ENCODE peak calls at places on chromosomes 7 and 10, in six cellular contexts. Q is stomach, Z is esophagus squamous epithelium, F is gastrocnemius medialis, K is heart right ventricle, Y is A549. E is an unnamed sample.

GRCh38 chr10:22580711-22581110 is 133.7 kb downstream of the PIP4K2A start:
- DNase-seq in Q (no peak), Z (no peak), F (no peak), K (no peak), Y (no peak), E (no peak)

GRCh38 chr10:12946372-12946771 is 55.1 kb downstream of the CCDC3 start:
- DNase-seq in Q (no peak), Z (no peak), F (no peak), K (no peak), Y (no peak), E (no peak)

GRCh38 chr7:120743128-120743527 is 114.8 kb downstream of the TSPAN12 start:
- DNase-seq in Q (no peak), Z (no peak), F (no peak), K (no peak), Y (no peak), E (no peak)

GRCh38 chr10:119252051-119252465 is 44.7 kb downstream of the GRK5 start:
- DNase-seq in Q (no peak), Z (no peak), F (no peak), K (no peak), Y (no peak), E (no peak)

GRCh38 chr7:96045919-96046318 is 273.6 kb downstream of the DYNC1I1 start:
- DNase-seq in Q (peak; percentile 52), Z (no peak), F (no peak), K (no peak), Y (no peak), E (no peak)

GRCh38 chr7:116577320-116577871 is 52.6 kb downstream of the CAV1 start:
- DNase-seq in Q (no peak), Z (no peak), F (no peak), K (no peak), Y (no peak), E (no peak)

GRCh38 chr10:101080933-101081546 is 19.3 kb downstream of the KAZALD1 start:
- DNase-seq in Q (no peak), Z (no peak), F (no peak), K (no peak), Y (no peak), E (no peak)

GRCh38 chr10:35639651-35640311 is 2.3 kb downstream of the FZD8 start:
- DNase-seq in Q (peak; percentile 33), Z (no peak), F (no peak), K (peak; percentile 19), Y (no peak), E (no peak)

GRCh38 chr7:601573-602340 is 82.1 kb upstream of the PDGFA start:
- DNase-seq in Q (peak; percentile 49), Z (no peak), F (no peak), K (peak; percentile 66), Y (no peak), E (peak; percentile 41)

GRCh38 chr7:44791278-44792219 is 4.9 kb upstream of the PPIA start:
- DNase-seq in Q (no peak), Z (no peak), F (no peak), K (no peak), Y (no peak), E (no peak)

GRCh38 chr7:68911754-68912153 is 686.5 kb upstream of the AUTS2 start:
- DNase-seq in Q (no peak), Z (no peak), F (no peak), K (no peak), Y (no peak), E (no peak)

GRCh38 chr10:122557516-122557915 is 3.0 kb upstream of the DMBT1 start:
- DNase-seq in Q (no peak), Z (no peak), F (no peak), K (no peak), Y (peak; percentile 27), E (no peak)

GRCh38 chr7:13908667-13909382 is 80.6 kb downstream of the ETV1 start:
- DNase-seq in Q (no peak), Z (no peak), F (no peak), K (no peak), Y (no peak), E (no peak)

GRCh38 chr10:98225000-98225399 is 43.0 kb downstream of the LOXL4 start:
- DNase-seq in Q (no peak), Z (no peak), F (no peak), K (no peak), Y (no peak), E (no peak)

GRCh38 chr10:124220971-124221355 is 127.6 kb upstream of the CHST15 start:
- DNase-seq in Q (no peak), Z (no peak), F (no peak), K (no peak), Y (no peak), E (no peak)

GRCh38 chr7:131400833-131401593 is 73.3 kb downstream of the MKLN1 start:
- DNase-seq in Q (no peak), Z (no peak), F (no peak), K (no peak), Y (no peak), E (no peak)

GRCh38 chr10:631266-631665 is 58.2 kb downstream of the DIP2C start:
- DNase-seq in Q (no peak), Z (no peak), F (no peak), K (no peak), Y (no peak), E (no peak)

GRCh38 chr10:126088144-126088543 is 191.8 kb downstream of the FANK1 start:
- DNase-seq in Q (no peak), Z (no peak), F (no peak), K (no peak), Y (no peak), E (no peak)

GRCh38 chr10:69146756-69147155 is 22.8 kb downstream of the VPS26A start:
- DNase-seq in Q (no peak), Z (no peak), F (no peak), K (no peak), Y (no peak), E (peak; percentile 4)

GRCh38 chr7:127943541-127944521 is 87.4 kb downstream of the LRRC4 start:
- DNase-seq in Q (no peak), Z (no peak), F (no peak), K (peak; percentile 35), Y (no peak), E (no peak)

GRCh38 chr7:91397612-91398011 is 133.4 kb downstream of the FZD1 start:
- DNase-seq in Q (no peak), Z (no peak), F (no peak), K (no peak), Y (no peak), E (no peak)

GRCh38 chr10:127832456-127832855 is 60.3 kb downstream of the CLRN3 start:
- DNase-seq in Q (no peak), Z (no peak), F (no peak), K (no peak), Y (no peak), E (no peak)

GRCh38 chr10:44974082-44974627 is 4.5 kb downstream of the DEPP1 start:
- DNase-seq in Q (no peak), Z (no peak), F (no peak), K (no peak), Y (no peak), E (no peak)

GRCh38 chr7:102395620-102395957 is 574 bp upstream of the PRKRIP1 start:
- DNase-seq in Q (no peak), Z (no peak), F (no peak), K (no peak), Y (no peak), E (no peak)

GRCh38 chr10:93071674-93072224 is 1.9 kb upstream of the CYP26A1 start:
- DNase-seq in Q (no peak), Z (no peak), F (no peak), K (no peak), Y (no peak), E (no peak)

DNA sequence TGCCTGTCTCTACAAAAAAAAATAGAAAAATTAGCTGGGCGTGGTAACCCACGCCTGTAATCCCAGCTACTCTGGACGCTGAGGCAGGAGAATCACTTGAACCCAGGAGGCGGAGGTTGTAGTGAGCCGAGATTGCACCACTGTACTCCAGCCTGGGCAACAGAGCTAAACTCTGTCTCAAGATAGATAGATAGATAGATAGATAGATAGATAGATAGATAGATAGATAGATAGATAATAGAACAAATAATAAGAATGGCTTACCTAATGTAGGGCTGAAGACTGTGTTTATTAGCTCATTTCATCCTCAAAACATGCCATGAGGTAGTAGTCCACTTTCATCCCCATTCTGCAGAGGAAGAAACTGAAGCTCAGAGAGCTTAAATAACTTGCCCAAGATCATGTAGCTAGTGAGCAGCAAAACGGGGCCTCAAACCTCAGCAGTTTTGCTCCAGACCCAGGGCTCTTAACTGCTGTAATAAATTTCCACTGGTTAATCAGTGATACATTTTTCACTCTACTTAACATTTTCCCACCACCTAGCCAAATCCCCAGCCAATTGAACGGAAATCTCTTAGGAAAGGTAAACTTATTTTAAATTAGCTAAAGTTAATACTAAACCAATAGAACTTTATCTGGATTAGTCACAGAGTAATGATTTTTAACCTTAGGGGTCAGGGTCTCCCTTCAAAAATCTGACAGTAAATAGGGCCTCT is 87.7 kb upstream of the KMT2E start:
- DNase-seq in Q (no peak), Z (no peak), F (no peak), K (no peak), Y (no peak), E (no peak)
- H3K27ac ChIP-seq in Q (peak overlapping the region; percentile 66), Z (no peak overlapping the region), F (no peak overlapping the region), K (no peak overlapping the region), Y (no peak overlapping the region), E (no peak overlapping the region)

DNA sequence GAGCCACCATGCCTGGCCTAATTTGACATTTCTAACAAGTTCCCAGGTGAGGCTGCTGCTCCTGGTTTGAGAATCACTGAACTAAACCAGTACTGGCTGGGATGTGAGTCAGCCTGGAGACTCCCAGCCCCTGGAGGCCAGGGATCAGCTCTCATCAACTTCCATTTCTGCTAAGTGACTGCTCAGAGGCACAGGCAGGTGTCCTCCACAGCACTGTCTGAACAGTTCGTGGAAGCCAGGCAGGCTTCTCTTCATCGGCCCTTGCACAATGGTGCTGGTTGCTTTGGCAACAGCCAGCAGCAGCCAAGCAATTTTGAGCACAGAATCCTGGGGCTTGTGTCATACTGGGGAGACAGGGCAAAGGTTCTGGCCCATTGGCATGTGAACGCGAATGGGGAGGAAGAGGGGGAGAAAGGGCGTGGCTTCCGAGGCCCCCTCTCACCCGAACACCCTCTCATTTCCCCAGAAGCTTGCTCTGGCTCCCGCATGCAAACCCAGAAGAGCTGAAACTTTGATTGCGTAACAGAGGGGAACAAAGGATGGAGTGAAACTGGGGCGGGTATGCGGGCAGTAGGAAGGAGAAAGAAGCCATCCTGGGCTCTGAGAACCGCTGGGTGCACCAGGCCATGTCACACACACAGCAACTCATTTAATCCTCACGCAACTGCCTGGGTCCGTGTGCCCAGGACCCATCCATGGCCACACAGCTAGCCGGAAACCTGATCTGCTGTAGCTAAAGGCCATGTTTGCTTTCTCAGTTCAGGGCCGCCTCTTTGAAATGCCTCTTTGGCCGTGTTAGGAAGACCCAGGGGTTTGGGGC is 9.0 kb upstream of the POR start:
- DNase-seq in Q (peak; percentile 58), Z (no peak), F (peak; percentile 57), K (peak; percentile 25), Y (peak; percentile 47), E (no peak)
- H3K27ac ChIP-seq in Q (peak overlapping the region; percentile 70), Z (peak overlapping the region; percentile 82), F (peak overlapping the region; percentile 48), K (peak overlapping the region; percentile 58), Y (peak overlapping the region; percentile 71), E (no peak overlapping the region)

DNA sequence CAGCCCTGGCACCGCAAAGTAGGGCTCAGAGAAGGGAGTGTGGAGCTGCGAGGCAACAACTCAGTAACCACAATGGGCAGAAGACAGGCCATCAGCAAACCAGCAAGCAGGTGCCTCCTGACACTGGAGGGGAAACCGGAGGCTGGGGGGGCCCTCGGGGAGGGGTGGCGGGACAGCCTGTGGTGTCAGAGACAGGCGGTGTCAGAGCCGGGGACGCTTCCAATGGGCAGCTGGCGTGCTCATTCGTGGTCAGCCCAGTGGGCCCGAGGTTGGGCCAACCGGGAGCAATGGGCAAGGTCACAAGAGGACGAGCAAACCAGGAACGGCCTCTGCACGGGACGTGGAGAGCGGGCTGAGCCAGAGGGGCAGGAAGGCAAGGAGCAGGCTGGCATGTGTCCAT is 158.1 kb downstream of the MAD1L1 start:
- DNase-seq in Q (no peak), Z (no peak), F (no peak), K (no peak), Y (no peak), E (no peak)
- H3K27ac ChIP-seq in Q (no peak overlapping the region), Z (no peak overlapping the region), F (no peak overlapping the region), K (no peak overlapping the region), Y (no peak overlapping the region), E (no peak overlapping the region)

GRCh38 chr7:155811560-155811894 is 736 bp downstream of the SHH start:
- DNase-seq in Q (peak; percentile 70), Z (no peak), F (no peak), K (no peak), Y (no peak), E (no peak)
- H3K27ac ChIP-seq in Q (peak overlapping the region; percentile 58), Z (no peak overlapping the region), F (no peak overlapping the region), K (no peak overlapping the region), Y (peak overlapping the region; percentile 11), E (no peak overlapping the region)

E was measured in naive thymus-derived CD4-positive, alpha-beta T cell.